ENCODE peak calls at places on chromosomes 3 and 15, in five cellular contexts. L, D, M, A and U are unnamed samples.
A peak's percentile ranks its signal among the peaks of the same experiment; 100 is the strongest.

GRCh38 chr3:36954452-36955134 is 9.7 kb upstream of the TRANK1 start:
- DNase-seq in L (no peak), D (no peak), M (no peak), A (no peak), U (no peak)

GRCh38 chr3:72750405-72750922 is 97.8 kb downstream of the SHQ1 start:
- DNase-seq in L (no peak), D (no peak), M (no peak), A (no peak), U (no peak)

GRCh38 chr3:112638327-112639020 is 2.5 kb downstream of the CCDC80 start:
- DNase-seq in L (no peak), D (no peak), M (no peak), A (peak; percentile 73), U (peak; percentile 51)

GRCh38 chr3:13800064-13800463 is 79.8 kb downstream of the WNT7A start:
- DNase-seq in L (no peak), D (no peak), M (no peak), A (no peak), U (no peak)

GRCh38 chr15:48954538-48954937 is 9.2 kb downstream of the SHC4 start:
- DNase-seq in L (no peak), D (no peak), M (no peak), A (no peak), U (peak; percentile 72)

GRCh38 chr3:149042766-149043386 is 43.5 kb downstream of the HLTF start:
- DNase-seq in L (peak; percentile 23), D (no peak), M (peak; percentile 26), A (no peak), U (peak; percentile 63)

GRCh38 chr15:28023933-28024888 is 74.9 kb downstream of the OCA2 start:
- DNase-seq in L (no peak), D (no peak), M (no peak), A (no peak), U (no peak)

GRCh38 chr3:64272271-64272670 is 47.0 kb upstream of the PRICKLE2 start:
- DNase-seq in L (no peak), D (no peak), M (no peak), A (no peak), U (no peak)

GRCh38 chr3:117873236-117873635 is 1161.4 kb downstream of the IGSF11 start:
- DNase-seq in L (no peak), D (peak; percentile 14), M (no peak), A (peak; percentile 69), U (no peak)

GRCh38 chr15:79682285-79682684 is 214.5 kb downstream of the MTHFS start:
- DNase-seq in L (peak; percentile 15), D (no peak), M (peak; percentile 63), A (no peak), U (peak; percentile 75)

GRCh38 chr15:81296673-81297072 is 27.3 kb downstream of the STARD5 start:
- DNase-seq in L (no peak), D (no peak), M (no peak), A (peak; percentile 73), U (no peak)

GRCh38 chr15:101200181-101200580 is 51.7 kb downstream of the CHSY1 start:
- DNase-seq in L (no peak), D (no peak), M (no peak), A (no peak), U (no peak)

GRCh38 chr3:36455406-36455805 is 75.1 kb downstream of the STAC start:
- DNase-seq in L (no peak), D (no peak), M (no peak), A (no peak), U (no peak)

GRCh38 chr3:111081008-111081545 is 9.5 kb downstream of the NECTIN3 start:
- DNase-seq in L (no peak), D (no peak), M (peak; percentile 42), A (no peak), U (peak; percentile 78)

GRCh38 chr3:32423956-32424558 is 32.4 kb downstream of the CMTM7 start:
- DNase-seq in L (no peak), D (no peak), M (no peak), A (no peak), U (no peak)